ENCODE peak calls at places on chromosomes 7 and 10, in four cellular contexts. A is Peyer's patch, L is lower leg skin, V is gastrocnemius medialis. Y is an unnamed sample.

GRCh38 chr7:92178928-92179373 is at the start of gene LRRD1:
- DNase-seq in L (peak; percentile 85), V (peak; percentile 77), A (peak; percentile 95), Y (peak; percentile 81)

GRCh38 chr7:62361-63116 is 129.8 kb upstream of the FAM20C start:
- DNase-seq in L (no peak), V (no peak), A (no peak), Y (no peak)

GRCh38 chr10:83122336-83122735 is 1017.0 kb upstream of the GHITM start:
- DNase-seq in L (no peak), V (no peak), A (no peak), Y (no peak)

GRCh38 chr10:103493362-103493871 is at the start of gene NEURL1:
- DNase-seq in L (no peak), V (no peak), A (no peak), Y (no peak)

GRCh38 chr10:110821508-110821907 is 50.2 kb upstream of the PDCD4 start:
- DNase-seq in L (no peak), V (peak; percentile 88), A (no peak), Y (peak; percentile 67)

GRCh38 chr7:85405503-85405902 is 218.6 kb upstream of the SEMA3D start:
- DNase-seq in L (no peak), V (no peak), A (no peak), Y (no peak)

GRCh38 chr10:114239117-114239993 is at the start of gene VWA2:
- DNase-seq in V (no peak), L (no peak), A (peak; percentile 80), Y (no peak)

GRCh38 chr7:129887865-129888264 is 64.9 kb downstream of the UBE2H start:
- DNase-seq in A (no peak), V (no peak), L (no peak), Y (no peak)

GRCh38 chr10:75910032-75910431 is 478.6 kb downstream of the LRMDA start:
- DNase-seq in A (no peak), L (no peak), V (no peak), Y (no peak)

GRCh38 chr10:86599729-86600128 is 54.6 kb upstream of the OPN4 start:
- DNase-seq in L (no peak), A (no peak), V (no peak), Y (no peak)

GRCh38 chr7:105015631-105015965 is 1.6 kb downstream of the KMT2E start:
- DNase-seq in L (peak; percentile 51), A (no peak), V (peak; percentile 34), Y (no peak)

DNA sequence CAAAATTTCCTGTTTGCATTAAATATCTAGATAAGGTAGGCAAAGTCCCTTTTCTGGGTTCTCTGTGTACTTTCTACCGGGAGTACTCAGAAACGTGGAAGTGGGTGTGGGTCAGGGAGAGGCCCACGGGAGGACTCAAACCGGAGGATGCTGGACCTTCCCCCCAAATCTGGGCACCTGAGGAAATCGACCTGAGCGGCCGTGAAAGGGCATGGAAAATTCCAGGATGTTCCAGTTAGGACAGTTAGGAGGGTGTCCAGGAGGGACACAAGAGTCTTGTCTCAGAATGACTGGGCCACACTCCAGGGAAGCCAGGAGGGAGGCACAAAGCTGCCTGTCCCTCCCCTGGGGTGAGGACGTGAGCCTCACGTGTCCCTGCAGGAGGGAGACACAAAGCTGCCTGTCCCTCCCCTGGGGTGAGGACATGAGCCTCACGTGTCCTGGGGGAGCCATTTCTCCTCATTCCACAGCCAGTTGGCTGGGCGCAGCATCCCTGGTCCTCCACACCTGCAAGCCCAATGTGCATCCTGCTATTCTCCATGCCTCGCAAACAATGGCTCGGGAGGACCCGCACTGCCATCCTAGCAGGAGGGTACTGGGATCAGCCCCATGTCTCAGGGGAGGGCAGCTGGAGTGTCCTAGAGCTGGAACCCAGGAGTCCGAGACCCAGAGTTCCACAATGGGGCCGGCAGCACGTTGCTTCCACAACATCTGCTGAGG is 190.5 kb upstream of the PPP2R2D start:
- DNase-seq in L (no peak), A (peak; percentile 29), V (no peak), Y (no peak)
- TF ChIP-seq POLR2A in L (no peak), A (no peak), V (no peak), Y (no peak)

GRCh38 chr10:5547934-5548660 is 23.3 kb downstream of the CALML3 start:
- DNase-seq in L (no peak), V (peak; percentile 11), A (peak; percentile 66), Y (no peak)

GRCh38 chr10:5545778-5546710 is 21.3 kb downstream of the CALML3 start:
- DNase-seq in V (peak; percentile 40), L (no peak), A (peak; percentile 69), Y (no peak)

GRCh38 chr10:5545426-5545777 is 20.6 kb downstream of the CALML3 start:
- DNase-seq in A (no peak), L (no peak), V (no peak), Y (no peak)

GRCh38 chr10:5547684-5547933 is 22.8 kb downstream of the CALML3 start:
- DNase-seq in L (no peak), V (no peak), A (no peak), Y (no peak)

DNA sequence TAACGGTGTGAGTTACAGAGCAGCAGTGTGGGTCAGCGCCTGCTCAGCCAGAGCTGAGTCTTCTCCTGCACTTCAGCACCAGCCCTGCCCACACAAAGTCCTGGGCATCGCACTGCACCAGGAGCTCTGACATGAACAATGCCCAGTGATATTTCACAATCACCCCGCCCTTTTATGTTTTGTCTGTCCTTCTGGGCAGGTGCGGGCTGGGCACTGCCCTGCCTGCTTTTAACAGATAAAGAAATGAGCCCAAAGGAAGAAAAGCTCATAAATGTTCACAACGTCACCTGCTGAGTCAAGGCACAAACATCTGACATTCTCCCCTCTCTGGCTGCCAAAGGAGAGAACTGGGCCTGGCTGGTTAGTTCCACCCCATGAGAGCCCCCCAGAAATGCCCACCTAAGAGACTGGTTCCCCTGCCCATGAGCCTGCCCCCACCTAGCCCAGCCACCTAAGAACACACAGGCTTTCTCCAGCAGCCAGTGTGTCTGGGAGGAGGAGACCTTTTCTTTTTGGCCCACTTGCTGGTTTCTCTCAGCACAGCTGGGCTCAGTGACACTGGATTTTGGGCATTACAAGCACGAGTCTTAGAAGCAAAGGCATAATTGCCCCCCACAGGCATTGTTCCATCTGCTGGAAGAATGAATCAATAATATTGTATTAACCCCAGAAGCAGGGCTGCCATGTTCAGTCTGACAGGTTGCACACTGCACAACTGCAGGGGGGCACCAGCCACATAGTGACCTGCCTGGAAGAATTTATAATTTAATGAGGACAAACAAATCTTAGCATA is 22.3 kb downstream of the CALML3 start:
- DNase-seq in V (peak; percentile 11), L (no peak), A (peak; percentile 84), Y (no peak)
- TF ChIP-seq POLR2A in V (no peak), L (no peak), A (peak; percentile 9), Y (no peak)

GRCh38 chr7:43083091-43083490 is 29.4 kb upstream of the HECW1 start:
- DNase-seq in A (no peak), L (no peak), V (no peak), Y (no peak)
- TF ChIP-seq POLR2A in A (no peak), L (no peak), V (no peak), Y (no peak)

GRCh38 chr7:27142562-27143021 is 889 bp downstream of the HOXA5 start:
- DNase-seq in L (no peak), V (no peak), A (peak; percentile 66), Y (no peak)

GRCh38 chr7:27144799-27145166 is 1.3 kb upstream of the HOXA5 start:
- DNase-seq in A (peak; percentile 61), V (no peak), L (no peak), Y (no peak)

GRCh38 chr7:27143950-27144798 is 693 bp upstream of the HOXA5 start:
- DNase-seq in A (peak; percentile 61), L (no peak), V (no peak), Y (no peak)

GRCh38 chr7:27141591-27142561 is 1.6 kb downstream of the HOXA5 start:
- DNase-seq in A (peak; percentile 59), V (no peak), L (no peak), Y (no peak)

GRCh38 chr7:27143022-27143949 is at the start of gene HOXA5:
- DNase-seq in A (peak; percentile 88), V (peak; percentile 80), L (no peak), Y (peak; percentile 73)
- TF ChIP-seq POLR2A in A (peak; percentile 56), V (peak; percentile 57), L (no peak), Y (peak; percentile 27)

GRCh38 chr7:148979827-148980226 is 48.5 kb downstream of the PDIA4 start:
- DNase-seq in V (no peak), A (no peak), L (no peak), Y (no peak)

GRCh38 chr7:148982596-148983219 is 45.6 kb downstream of the PDIA4 start:
- DNase-seq in V (no peak), L (no peak), A (peak; percentile 42), Y (no peak)

GRCh38 chr7:148987010-148987750 is 41.1 kb downstream of the PDIA4 start:
- DNase-seq in A (peak; percentile 83), V (peak; percentile 76), L (peak; percentile 84), Y (peak; percentile 75)

GRCh38 chr7:148986737-148987009 is 41.6 kb downstream of the PDIA4 start:
- DNase-seq in A (no peak), L (no peak), V (no peak), Y (no peak)

DNA sequence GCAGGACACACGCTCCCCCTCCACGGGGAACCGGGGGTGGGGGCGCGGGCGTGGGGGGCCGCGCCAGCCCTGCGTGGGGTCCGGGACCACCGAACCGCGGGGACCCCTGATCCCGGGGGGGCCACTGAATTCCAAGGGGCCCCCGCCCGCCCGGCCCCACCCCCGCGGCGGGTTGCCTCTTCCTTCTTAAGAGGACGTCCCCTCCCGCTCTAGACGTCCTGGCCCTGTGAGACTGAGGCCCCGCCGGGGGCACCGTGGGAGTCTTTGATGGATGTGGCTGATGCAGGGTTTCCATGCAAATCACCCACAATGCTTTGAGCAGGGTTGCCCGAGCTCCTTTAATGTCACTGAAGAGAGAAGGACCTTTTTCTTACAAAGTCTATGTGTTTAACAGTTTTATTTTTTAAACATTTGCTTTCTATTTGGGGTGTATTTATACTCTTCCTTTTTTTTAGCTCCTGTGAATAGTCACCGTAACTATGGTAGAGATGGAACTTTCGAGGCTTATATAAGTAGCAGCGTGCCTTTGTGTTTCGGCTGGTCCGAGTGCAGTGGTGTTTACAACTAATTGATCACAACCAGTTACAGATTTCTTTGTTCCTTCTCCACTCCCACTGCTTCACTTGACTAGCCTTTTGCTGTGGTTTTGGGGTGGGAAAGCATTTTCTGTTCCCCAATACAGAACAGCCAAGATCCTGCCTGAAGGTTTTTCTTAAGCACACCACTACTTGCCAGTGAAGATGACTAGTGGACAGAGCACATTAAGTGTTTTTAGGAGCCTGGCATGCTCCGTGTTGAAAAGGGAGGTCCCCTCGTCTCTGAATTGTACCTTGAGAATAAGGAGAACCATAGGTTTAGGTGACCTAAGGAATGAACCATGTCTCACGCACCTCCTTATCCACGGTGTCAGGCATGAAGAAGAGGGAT is 44.8 kb downstream of the PDIA4 start:
- DNase-seq in L (no peak), A (peak; percentile 49), V (no peak), Y (peak; percentile 65)
- TF ChIP-seq POLR2A in L (no peak), A (no peak), V (no peak), Y (no peak)

DNA sequence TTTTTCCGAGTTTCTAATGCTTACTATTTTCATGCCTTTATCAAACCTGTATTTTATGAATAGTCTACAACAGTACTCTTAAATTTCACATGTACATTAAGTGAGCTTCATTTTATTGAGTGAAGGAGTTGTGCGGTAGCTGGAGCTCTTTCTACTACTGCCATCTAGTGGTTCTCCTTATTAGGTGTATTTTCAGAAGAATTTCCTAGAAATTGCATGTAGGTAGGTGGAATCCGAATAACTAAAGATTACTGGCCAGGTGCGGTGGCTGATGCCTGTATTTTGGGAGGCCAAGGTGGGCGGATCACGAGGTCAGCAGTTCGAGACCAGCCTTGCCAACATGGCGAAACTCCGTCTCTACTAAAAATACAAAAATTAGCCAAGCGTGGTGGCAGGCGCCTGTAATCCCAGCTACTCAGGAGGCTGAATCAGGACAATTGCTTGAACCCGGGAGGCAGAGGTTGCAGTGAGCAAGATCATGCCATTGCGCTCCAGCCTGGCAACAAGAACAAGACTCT is 38.3 kb downstream of the LRRC72 start:
- DNase-seq in L (no peak), A (no peak), V (no peak), Y (no peak)
- TF ChIP-seq POLR2A in L (no peak), A (no peak), V (no peak), Y (no peak)